ENCODE peak calls at places on chromosomes 11 and 22, in four cellular contexts. One of them, this sample, is unnamed. For H3K36me3, the result is how much of the 10 kb centered on the place peaks cover.

GRCh38 chr11:7892751-7893356 is 38.2 kb downstream of the OR10A6 start:
- DNase-seq in GM12878: no peak
- DNase-seq in HepG2: peak
- DNase-seq in K562: peak
- DNase-seq in this sample: peak

GRCh38 chr22:17375914-17376614 is 6.8 kb downstream of the CECR2 start:
- DNase-seq in GM12878: no peak
- DNase-seq in HepG2: no peak
- DNase-seq in K562: no peak
- DNase-seq in this sample: no peak

GRCh38 chr22:29480512-29481264 is 670 bp downstream of the NEFH start:
- DNase-seq in GM12878: peak
- DNase-seq in HepG2: no peak
- DNase-seq in K562: peak
- DNase-seq in this sample: peak

GRCh38 chr11:7672960-7673723 is at the start of gene CYB5R2:
- DNase-seq in GM12878: no peak
- DNase-seq in HepG2: no peak
- DNase-seq in K562: peak
- DNase-seq in this sample: peak

GRCh38 chr11:3203221-3204043 is 15.2 kb downstream of the MRGPRG start:
- DNase-seq in GM12878: no peak
- DNase-seq in HepG2: no peak
- DNase-seq in K562: no peak
- DNase-seq in this sample: no peak

GRCh38 chr11:843818-844692 is 1.4 kb downstream of the TSPAN4 start:
- DNase-seq in GM12878: no peak
- DNase-seq in HepG2: peak
- DNase-seq in K562: peak
- DNase-seq in this sample: peak

GRCh38 chr11:44868455-44869421 is 81.9 kb downstream of the TP53I11 start:
- DNase-seq in GM12878: no peak
- DNase-seq in HepG2: no peak
- DNase-seq in K562: no peak
- DNase-seq in this sample: no peak

GRCh38 chr11:126588630-126589491 is 233.4 kb downstream of the ST3GAL4 start:
- DNase-seq in GM12878: no peak
- DNase-seq in HepG2: no peak
- DNase-seq in K562: no peak
- DNase-seq in this sample: no peak

GRCh38 chr11:35167451-35167954 is 28.5 kb downstream of the CD44 start:
- DNase-seq in GM12878: no peak
- DNase-seq in HepG2: no peak
- DNase-seq in K562: no peak
- DNase-seq in this sample: no peak

GRCh38 chr11:63599211-63600122 is 14.8 kb downstream of the PLAAT3 start:
- DNase-seq in GM12878: no peak
- DNase-seq in HepG2: no peak
- DNase-seq in K562: peak
- DNase-seq in this sample: no peak

GRCh38 chr22:45290410-45290936 is 5.7 kb downstream of the UPK3A start:
- DNase-seq in GM12878: no peak
- DNase-seq in HepG2: no peak
- DNase-seq in K562: no peak
- DNase-seq in this sample: no peak

GRCh38 chr11:133697161-133697560 is 148.2 kb downstream of the SPATA19 start:
- DNase-seq in GM12878: no peak
- DNase-seq in HepG2: no peak
- DNase-seq in K562: no peak
- DNase-seq in this sample: no peak

GRCh38 chr11:124285610-124286344 is 28.0 kb downstream of the OR8D1 start:
- DNase-seq in GM12878: no peak
- DNase-seq in HepG2: no peak
- DNase-seq in K562: no peak
- DNase-seq in this sample: peak

GRCh38 chr11:61567286-61568061 is 13.4 kb downstream of the SYT7 start:
- DNase-seq in GM12878: no peak
- DNase-seq in HepG2: peak
- DNase-seq in K562: peak
- DNase-seq in this sample: peak

GRCh38 chr11:62922653-62923371 is 1.6 kb upstream of the CHRM1 start:
- DNase-seq in GM12878: no peak
- DNase-seq in HepG2: no peak
- DNase-seq in K562: peak
- DNase-seq in this sample: no peak

GRCh38 chr11:133710681-133711240 is 134.6 kb downstream of the SPATA19 start:
- DNase-seq in GM12878: no peak
- DNase-seq in HepG2: no peak
- DNase-seq in K562: no peak
- DNase-seq in this sample: no peak

GRCh38 chr11:34308821-34309585 is 48.8 kb downstream of the ABTB2 start:
- DNase-seq in GM12878: no peak
- DNase-seq in HepG2: peak
- DNase-seq in K562: no peak
- DNase-seq in this sample: no peak

GRCh38 chr11:110522456-110522855 is 92.7 kb downstream of the FDX1 start:
- DNase-seq in GM12878: no peak
- DNase-seq in HepG2: no peak
- DNase-seq in K562: no peak
- DNase-seq in this sample: no peak

GRCh38 chr11:128900468-128900867 is 9.3 kb downstream of the KCNJ5 start:
- DNase-seq in GM12878: no peak
- DNase-seq in HepG2: no peak
- DNase-seq in K562: no peak
- DNase-seq in this sample: no peak

GRCh38 chr11:128904303-128904871 is 13.2 kb downstream of the KCNJ5 start:
- DNase-seq in GM12878: no peak
- DNase-seq in HepG2: no peak
- DNase-seq in K562: no peak
- DNase-seq in this sample: no peak

GRCh38 chr11:128903248-128904041 is 12.3 kb downstream of the KCNJ5 start:
- DNase-seq in GM12878: no peak
- DNase-seq in HepG2: no peak
- DNase-seq in K562: no peak
- DNase-seq in this sample: no peak

GRCh38 chr11:128902515-128903066 is 11.4 kb downstream of the KCNJ5 start:
- DNase-seq in GM12878: no peak
- DNase-seq in HepG2: no peak
- DNase-seq in K562: no peak
- DNase-seq in this sample: no peak

GRCh38 chr11:128901655-128902514 is 10.7 kb downstream of the KCNJ5 start:
- DNase-seq in GM12878: no peak
- DNase-seq in HepG2: no peak
- DNase-seq in K562: no peak
- DNase-seq in this sample: no peak
- TF ChIP-seq MYC in GM12878: no peak
- TF ChIP-seq MYC in HepG2: no peak
- TF ChIP-seq MYC in K562: no peak
- TF ChIP-seq MYC in this sample: no peak

GRCh38 chr11:112000703-112001102 is 24.5 kb upstream of the DLAT start:
- DNase-seq in GM12878: no peak
- DNase-seq in HepG2: no peak
- DNase-seq in K562: no peak
- DNase-seq in this sample: no peak

GRCh38 chr11:112004389-112004788 is 20.8 kb upstream of the DLAT start:
- DNase-seq in GM12878: no peak
- DNase-seq in HepG2: peak
- DNase-seq in K562: peak
- DNase-seq in this sample: no peak

GRCh38 chr11:112002491-112003216 is 22.6 kb upstream of the DLAT start:
- DNase-seq in GM12878: no peak
- DNase-seq in HepG2: no peak
- DNase-seq in K562: no peak
- DNase-seq in this sample: no peak

GRCh38 chr11:111996129-111996528 is 29.1 kb upstream of the DLAT start:
- DNase-seq in GM12878: no peak
- DNase-seq in HepG2: no peak
- DNase-seq in K562: no peak
- DNase-seq in this sample: no peak

DNA sequence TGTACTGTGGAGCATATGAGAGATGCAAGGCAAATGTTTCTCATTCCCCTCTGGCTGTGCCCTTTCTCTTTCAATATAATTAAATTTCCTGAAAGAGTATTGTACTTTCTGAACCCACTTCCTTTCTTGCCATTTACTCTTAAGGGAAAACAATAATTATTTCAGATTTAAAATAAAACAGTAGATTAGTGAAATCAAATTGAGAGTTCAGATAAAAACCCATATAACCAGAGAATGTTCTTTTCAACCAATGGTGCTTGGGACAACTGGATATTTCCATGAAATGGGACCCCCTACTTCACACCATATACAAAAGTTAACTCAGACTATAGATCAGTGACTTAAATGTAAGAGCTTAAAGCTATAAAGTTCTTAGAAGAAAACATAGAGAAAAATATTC is 26.1 kb upstream of the DLAT start:
- DNase-seq in GM12878: no peak
- DNase-seq in HepG2: no peak
- DNase-seq in K562: no peak
- DNase-seq in this sample: peak
- H3K36me3 ChIP-seq in GM12878: under half
- H3K36me3 ChIP-seq in HepG2: under half
- H3K36me3 ChIP-seq in K562: under half
- H3K36me3 ChIP-seq in this sample: under half

DNA sequence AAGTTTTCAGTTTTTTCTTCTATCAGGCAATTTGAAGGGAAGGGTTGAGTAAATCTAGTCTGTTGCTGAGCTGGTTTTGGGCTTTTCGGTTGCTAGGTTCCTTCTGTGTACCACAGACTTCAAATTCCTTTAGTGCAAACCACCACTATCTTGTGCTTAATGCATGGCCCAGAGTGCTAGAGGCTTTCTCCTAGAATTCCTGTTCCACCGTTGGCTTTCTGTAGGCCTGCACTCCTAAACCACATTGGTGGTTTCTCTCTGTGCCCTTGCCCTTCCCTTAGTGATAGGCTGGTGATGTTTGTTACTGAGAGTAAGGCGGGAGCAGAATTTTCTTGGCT is 47.1 kb upstream of the CTSC start:
- DNase-seq in GM12878: no peak
- DNase-seq in HepG2: no peak
- DNase-seq in K562: no peak
- DNase-seq in this sample: no peak
- TF ChIP-seq MAX in GM12878: no peak
- TF ChIP-seq MAX in HepG2: no peak
- TF ChIP-seq MAX in K562: no peak
- TF ChIP-seq MAX in this sample: no peak

GRCh38 chr22:38402204-38402603 is 52.8 kb downstream of the KCNJ4 start:
- DNase-seq in GM12878: no peak
- DNase-seq in HepG2: no peak
- DNase-seq in K562: no peak
- DNase-seq in this sample: no peak
- TF ChIP-seq MYC in GM12878: no peak
- TF ChIP-seq MYC in HepG2: no peak
- TF ChIP-seq MYC in K562: no peak
- TF ChIP-seq MYC in this sample: no peak

DNA sequence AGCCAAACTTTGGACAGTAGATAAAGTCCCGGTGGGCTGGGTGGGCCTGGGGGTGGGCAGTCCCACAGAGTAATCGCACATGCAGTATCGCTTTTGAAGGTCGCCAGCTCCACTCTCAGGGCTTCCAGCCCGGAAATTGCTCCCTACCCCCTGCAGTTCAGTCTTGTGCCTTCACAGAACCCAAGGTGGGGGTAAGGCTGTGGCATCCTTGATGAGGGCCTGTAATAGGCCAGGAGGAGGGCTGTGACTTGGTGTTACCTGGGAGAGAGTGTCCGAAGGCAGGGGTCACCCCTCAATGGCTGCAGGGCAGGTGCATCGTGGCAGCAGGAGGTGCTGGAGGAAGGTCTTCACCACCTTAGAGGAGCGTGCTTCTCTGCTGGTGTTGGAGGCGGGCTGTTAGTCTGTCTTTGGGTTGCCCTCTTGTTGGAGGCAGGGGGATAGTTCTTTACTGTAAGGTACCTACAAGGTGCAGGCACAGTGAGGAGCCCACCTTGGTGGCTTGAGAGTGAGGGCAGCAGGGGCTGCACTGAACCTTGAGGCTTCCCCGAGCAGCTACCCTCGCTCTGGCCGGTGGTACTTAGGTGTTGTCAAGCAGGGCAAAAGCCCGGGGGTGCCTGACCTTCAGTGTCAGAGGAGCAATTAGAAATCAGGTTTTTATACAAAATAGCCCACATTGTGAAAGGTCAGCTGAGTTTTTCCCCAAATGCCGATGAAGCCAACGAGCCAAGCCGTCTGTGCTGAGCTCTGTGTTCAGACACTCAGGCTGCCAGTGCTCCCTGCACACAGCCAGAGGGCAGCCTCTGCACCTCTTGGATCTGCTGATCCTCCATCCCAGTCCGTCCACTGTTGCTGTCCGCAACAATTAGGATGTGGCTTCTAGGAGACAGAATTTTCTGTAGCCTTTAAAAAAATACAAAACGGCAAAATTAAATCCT is 21.9 kb downstream of the SAMM50 start:
- DNase-seq in GM12878: no peak
- DNase-seq in HepG2: no peak
- DNase-seq in K562: no peak
- DNase-seq in this sample: no peak
- H3K36me3 ChIP-seq in GM12878: under half
- H3K36me3 ChIP-seq in HepG2: under half
- H3K36me3 ChIP-seq in K562: half or more
- H3K36me3 ChIP-seq in this sample: half or more